ENCODE peak calls at places on chromosome 1, in four cellular contexts. W is osteoblast, T is heart right ventricle, S is left lung. Q is an unnamed sample.
A peak's percentile ranks its signal among the peaks of the same experiment; 100 is the strongest.

GRCh38 chr1:164440222-164440621 is 118.8 kb upstream of the PBX1 start:
- DNase-seq in T (peak; percentile 56), S (no peak), W (peak; percentile 22), Q (no peak)

GRCh38 chr1:205715628-205716027 is 34.4 kb downstream of the NUCKS1 start:
- DNase-seq in T (no peak), W (no peak), S (no peak), Q (no peak)

GRCh38 chr1:99327357-99327756 is 63.1 kb downstream of the PLPPR4 start:
- DNase-seq in S (no peak), T (no peak), W (no peak), Q (no peak)

GRCh38 chr1:150544204-150544603 is 5.0 kb upstream of the ADAMTSL4 start:
- DNase-seq in T (no peak), S (no peak), W (peak; percentile 46), Q (no peak)

GRCh38 chr1:29416825-29417557 is 180.7 kb downstream of the PTPRU start:
- DNase-seq in W (no peak), S (no peak), T (no peak), Q (peak; percentile 44)

GRCh38 chr1:100511058-100511457 is 26.9 kb upstream of the GPR88 start:
- DNase-seq in S (no peak), W (no peak), T (no peak), Q (no peak)

GRCh38 chr1:101152633-101153032 is 84.2 kb upstream of the S1PR1 start:
- DNase-seq in W (no peak), T (no peak), S (no peak), Q (no peak)

GRCh38 chr1:45246760-45247159 is 40.4 kb upstream of the ZSWIM5 start:
- DNase-seq in W (peak; percentile 73), S (no peak), T (no peak), Q (no peak)

GRCh38 chr1:202713110-202713509 is 2.9 kb upstream of the SYT2 start:
- DNase-seq in T (no peak), S (no peak), W (peak; percentile 79), Q (no peak)

DNA sequence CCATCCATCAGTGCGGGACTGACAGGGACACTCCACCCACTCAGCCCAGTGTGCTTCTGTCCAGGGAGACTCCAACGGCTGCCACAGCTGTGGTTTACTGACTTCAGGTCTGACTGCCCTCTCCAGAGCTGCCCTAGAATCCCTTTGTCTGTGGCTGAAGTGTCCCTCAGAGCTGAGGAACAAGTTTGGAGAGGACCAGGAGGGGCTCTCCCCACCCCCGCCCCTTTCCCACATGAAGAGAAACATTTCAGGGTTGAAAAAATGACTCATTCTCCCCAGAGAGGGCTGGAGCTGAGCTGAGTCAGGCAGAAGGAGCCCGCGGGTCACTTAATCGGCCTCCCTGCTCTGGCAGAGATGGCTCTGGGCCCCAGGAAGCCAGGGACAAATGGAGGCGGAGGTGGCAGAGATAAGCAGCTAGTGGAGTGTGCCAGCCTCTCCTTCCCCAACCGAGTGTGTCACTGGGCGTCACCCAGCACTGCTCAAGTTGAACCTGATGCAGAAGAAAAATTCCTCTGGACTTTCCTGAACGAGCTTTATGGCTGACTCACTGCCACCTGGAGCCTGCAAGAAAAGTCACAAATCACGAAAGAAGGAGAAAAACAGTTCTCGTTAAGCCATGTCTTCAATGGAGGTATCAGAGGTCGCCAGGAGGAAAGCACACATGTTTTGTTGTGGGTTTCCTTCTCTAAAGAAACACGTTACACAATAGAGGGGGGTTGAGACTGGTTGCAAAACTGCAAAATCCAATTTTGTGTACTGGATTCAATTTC is 34.3 kb upstream of the ECE1 start:
- DNase-seq in T (peak; percentile 80), W (peak; percentile 98), S (peak; percentile 92), Q (peak; percentile 80)
- H3K4me3 ChIP-seq in T (no peak overlapping the region), W (peak overlapping the region; percentile 48), S (no peak overlapping the region), Q (no peak overlapping the region)

GRCh38 chr1:46517010-46517600 is 27.5 kb downstream of the DMBX1 start:
- DNase-seq in T (no peak), S (peak; percentile 89), W (no peak), Q (no peak)

GRCh38 chr1:46521417-46521816 is 30.0 kb downstream of the KNCN start:
- DNase-seq in W (no peak), T (no peak), S (peak; percentile 24), Q (no peak)

GRCh38 chr1:46517932-46518498 is 28.4 kb downstream of the DMBX1 start:
- DNase-seq in T (no peak), S (peak; percentile 12), W (no peak), Q (no peak)

GRCh38 chr1:46520063-46520911 is 30.7 kb downstream of the DMBX1 start:
- DNase-seq in W (peak; percentile 98), T (no peak), S (peak; percentile 80), Q (peak; percentile 12)

DNA sequence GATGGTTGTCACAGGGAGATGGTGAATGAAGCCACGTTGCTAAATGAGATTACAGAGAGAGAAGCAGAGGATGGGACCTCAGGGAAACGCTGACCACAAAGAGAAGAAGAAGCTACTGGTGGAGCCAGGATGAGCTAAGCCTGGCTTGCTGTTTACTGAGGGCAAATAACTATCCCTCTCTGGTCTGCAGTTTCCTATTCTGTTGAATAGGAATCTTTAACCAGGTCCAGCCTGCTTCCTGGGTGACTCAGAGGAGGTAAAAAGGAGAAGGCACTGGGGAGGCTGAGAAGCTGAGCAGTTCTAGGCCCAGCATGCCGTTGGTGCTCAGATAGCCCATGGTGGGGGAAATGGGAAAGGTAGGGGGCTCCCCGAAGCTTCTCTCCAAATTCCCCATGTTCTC is 29.6 kb downstream of the DMBX1 start:
- DNase-seq in T (no peak), W (peak; percentile 81), S (peak; percentile 11), Q (no peak)
- H3K27me3 ChIP-seq in T (no peaks in the 10 kb centered on the region), W (peaks cover 8% of the 10 kb centered on the region), S (peaks cover 53% of the 10 kb centered on the region), Q (no peaks in the 10 kb centered on the region)

DNA sequence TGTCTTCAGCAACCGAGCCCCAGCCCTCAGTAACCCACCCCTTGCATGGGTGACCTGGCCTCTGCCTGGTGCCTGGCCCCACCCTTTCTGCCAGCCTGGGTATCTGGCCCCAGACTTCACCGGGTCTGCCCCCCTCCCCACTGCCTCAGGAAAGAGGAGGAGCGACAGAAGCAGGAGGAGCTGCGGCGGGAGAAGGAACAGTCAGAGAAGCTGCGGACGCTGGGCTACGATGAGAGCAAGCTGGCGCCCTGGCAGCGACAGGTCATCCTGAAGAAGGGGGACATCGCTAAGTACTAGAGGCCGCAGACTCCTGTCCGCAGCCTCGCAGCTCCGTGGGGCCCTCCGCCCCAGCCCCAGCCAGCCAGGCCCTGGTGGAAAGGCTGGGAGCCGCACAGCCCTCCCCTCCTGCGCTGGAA is 6.1 kb downstream of the TNFRSF25 start:
- DNase-seq in T (no peak), W (no peak), S (no peak), Q (no peak)
- H3K4me3 ChIP-seq in T (peak overlapping the region; percentile 45), W (no peak overlapping the region), S (no peak overlapping the region), Q (no peak overlapping the region)

GRCh38 chr1:34928865-34929496 is 469 bp downstream of the DLGAP3 start:
- DNase-seq in W (peak; percentile 81), S (no peak), T (no peak), Q (no peak)

GRCh38 chr1:34929497-34929852 is at the start of gene DLGAP3:
- DNase-seq in S (no peak), W (peak; percentile 86), T (no peak), Q (no peak)

GRCh38 chr1:34930702-34931071 is 1.2 kb upstream of the DLGAP3 start:
- DNase-seq in S (no peak), W (no peak), T (no peak), Q (no peak)

GRCh38 chr1:34928066-34928864 is 1.2 kb downstream of the DLGAP3 start:
- DNase-seq in W (peak; percentile 54), S (no peak), T (no peak), Q (no peak)

DNA sequence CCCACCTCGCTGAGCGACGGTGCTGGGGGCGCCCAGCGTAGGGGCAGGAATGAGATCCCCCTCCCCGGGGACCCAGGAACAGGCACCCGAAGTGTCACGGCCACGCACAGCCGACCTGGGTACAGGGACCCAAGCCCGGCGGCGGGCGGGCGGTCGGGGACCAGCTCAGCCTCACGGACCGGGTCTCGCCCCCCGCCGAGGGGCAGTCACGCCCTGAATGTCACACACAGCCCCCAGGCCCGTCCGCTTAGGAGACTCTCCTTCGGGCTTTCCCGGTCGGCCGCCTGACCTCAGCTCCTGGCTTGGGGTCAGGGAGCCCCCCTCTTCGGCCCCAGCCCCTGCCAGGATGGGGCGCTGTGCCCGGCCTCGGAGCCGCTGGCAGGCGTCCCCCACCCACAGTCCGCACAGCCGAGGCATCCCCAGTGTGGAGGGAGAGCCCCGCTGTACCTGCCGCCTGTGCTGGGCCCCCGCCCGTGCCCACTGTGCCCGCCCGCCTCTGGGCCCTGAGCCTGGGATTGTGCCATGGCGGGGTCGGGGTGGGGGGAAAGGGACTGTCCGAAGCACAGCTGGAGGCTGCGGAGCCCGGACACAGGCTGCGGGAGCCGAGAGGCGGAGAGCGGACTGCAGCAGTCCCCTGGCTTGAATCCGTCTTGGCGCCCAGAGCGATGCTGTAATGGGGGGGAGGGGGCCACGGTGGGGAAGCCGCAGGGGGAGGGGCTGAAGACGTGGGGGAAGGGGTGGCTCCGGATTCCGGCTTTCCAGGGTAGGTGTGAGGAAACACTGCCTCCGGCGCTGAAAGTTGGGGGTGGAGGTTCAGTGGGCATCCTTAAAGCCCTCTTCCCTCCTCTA is 627 bp upstream of the DLGAP3 start:
- DNase-seq in W (peak; percentile 69), S (no peak), T (no peak), Q (no peak)
- H3K27me3 ChIP-seq in W (peaks cover 58% of the 10 kb centered on the region), S (peaks cover 84% of the 10 kb centered on the region), T (peaks cover 11% of the 10 kb centered on the region), Q (peaks cover 21% of the 10 kb centered on the region)

GRCh38 chr1:112449630-112449983 is 53.6 kb downstream of the CTTNBP2NL start:
- DNase-seq in T (no peak), W (no peak), S (no peak), Q (no peak)

GRCh38 chr1:112448937-112449629 is 53.1 kb downstream of the CTTNBP2NL start:
- DNase-seq in T (no peak), S (no peak), W (no peak), Q (no peak)

GRCh38 chr1:112445591-112445990 is 49.6 kb downstream of the CTTNBP2NL start:
- DNase-seq in W (no peak), T (no peak), S (no peak), Q (no peak)

GRCh38 chr1:112444269-112444668 is 48.3 kb downstream of the CTTNBP2NL start:
- DNase-seq in W (peak; percentile 68), T (no peak), S (no peak), Q (no peak)

GRCh38 chr1:112446411-112446810 is 50.4 kb downstream of the CTTNBP2NL start:
- DNase-seq in T (no peak), W (no peak), S (no peak), Q (no peak)
- H3K4me3 ChIP-seq in T (no peak overlapping the region), W (no peak overlapping the region), S (no peak overlapping the region), Q (no peak overlapping the region)

GRCh38 chr1:912740-913301 is 10.9 kb upstream of the SAMD11 start:
- DNase-seq in T (no peak), W (peak; percentile 93), S (peak; percentile 72), Q (no peak)

GRCh38 chr1:913491-914252 is 10.1 kb upstream of the SAMD11 start:
- DNase-seq in W (peak; percentile 72), S (peak; percentile 65), T (no peak), Q (no peak)

GRCh38 chr1:910311-910880 is 13.3 kb upstream of the SAMD11 start:
- DNase-seq in T (no peak), S (peak; percentile 69), W (peak; percentile 91), Q (no peak)

GRCh38 chr1:910881-911721 is 12.6 kb upstream of the SAMD11 start:
- DNase-seq in W (peak; percentile 93), T (no peak), S (peak; percentile 51), Q (no peak)

GRCh38 chr1:911875-912739 is 11.6 kb upstream of the SAMD11 start:
- DNase-seq in W (peak; percentile 89), T (no peak), S (peak; percentile 37), Q (no peak)
- H3K27me3 ChIP-seq in W (peaks cover 33% of the 10 kb centered on the region), T (no peaks in the 10 kb centered on the region), S (peaks cover 88% of the 10 kb centered on the region), Q (peaks cover 6% of the 10 kb centered on the region)

GRCh38 chr1:2438038-2438437 is 25.7 kb upstream of the PEX10 start:
- DNase-seq in T (no peak), W (no peak), S (no peak), Q (no peak)
- H3K4me3 ChIP-seq in T (no peak overlapping the region), W (no peak overlapping the region), S (no peak overlapping the region), Q (no peak overlapping the region)

Q was measured in dorsolateral prefrontal cortex.